ENCODE peak calls at places on chromosomes 12 and 14, in eight cellular contexts. B is epithelial cell of proximal tubule; K is T-helper 2 cell; J is midbrain; L is mammary epithelial cell; R is activated gamma-delta T cell treated with anti-CD3 and anti-CD28 coated beads, Interleukin-2, amount 50 U/mL, for 16 hours; Q is left cardiac atrium; M is HL-60. Y is an unnamed sample.

GRCh38 chr12:65335021-65335714 is 56.7 kb downstream of the MSRB3 start:
- DNase-seq in J (no peak), B (peak; percentile 77), Q (peak; percentile 45), M (peak; percentile 10), K (no peak), R (no peak), L (peak; percentile 59), Y (no peak)

GRCh38 chr14:64696355-64696844 is 7.8 kb upstream of the PLEKHG3 start:
- DNase-seq in L (no peak), K (no peak), B (peak; percentile 77), J (peak; percentile 17), R (no peak), M (no peak), Q (no peak), Y (no peak)

GRCh38 chr14:49768301-49769121 is 558 bp downstream of the KLHDC2 start:
- DNase-seq in M (peak; percentile 24), J (peak; percentile 48), K (peak; percentile 69), R (peak; percentile 57), Q (peak; percentile 53), L (peak; percentile 74), B (no peak), Y (peak; percentile 25)

GRCh38 chr12:119781804-119782203 is 95.3 kb downstream of the CIT start:
- DNase-seq in K (no peak), J (no peak), Q (no peak), R (no peak), B (no peak), L (no peak), M (no peak), Y (no peak)

GRCh38 chr12:123532808-123533649 is 490 bp downstream of the RILPL1 start:
- DNase-seq in B (no peak), M (no peak), R (no peak), K (no peak), L (peak; percentile 48), Q (peak; percentile 68), J (peak; percentile 20), Y (no peak)

GRCh38 chr12:5088586-5089264 is 45.0 kb downstream of the KCNA5 start:
- DNase-seq in M (no peak), R (no peak), Q (peak; percentile 38), L (no peak), J (no peak), K (no peak), B (no peak), Y (no peak)

GRCh38 chr14:74589291-74589879 is 22.7 kb downstream of the LTBP2 start:
- DNase-seq in B (no peak), K (no peak), M (no peak), Q (no peak), J (no peak), R (no peak), L (peak; percentile 63), Y (no peak)

GRCh38 chr12:5524769-5525436 is 93.0 kb downstream of the NTF3 start:
- DNase-seq in J (no peak), R (no peak), L (no peak), K (no peak), Q (no peak), B (no peak), M (no peak), Y (no peak)

GRCh38 chr12:71124833-71125460 is 32.9 kb downstream of the TSPAN8 start:
- DNase-seq in R (no peak), Q (no peak), K (no peak), M (no peak), J (no peak), B (no peak), L (no peak), Y (no peak)

GRCh38 chr14:97039717-97040363 is 242.7 kb downstream of the VRK1 start:
- DNase-seq in R (no peak), K (no peak), M (no peak), B (no peak), J (no peak), L (no peak), Q (no peak), Y (no peak)

GRCh38 chr12:100142851-100143559 is at the start of gene BLTP3B:
- DNase-seq in R (peak; percentile 85), J (peak; percentile 87), L (peak; percentile 69), B (no peak), Q (peak; percentile 93), M (peak; percentile 68), K (peak; percentile 73), Y (no peak)

GRCh38 chr12:75155962-75156361 is 53.7 kb downstream of the KCNC2 start:
- DNase-seq in L (no peak), K (no peak), J (no peak), B (no peak), Q (no peak), M (no peak), R (no peak), Y (no peak)

GRCh38 chr12:82015623-82016347 is 256.6 kb upstream of the PPFIA2 start:
- DNase-seq in Q (no peak), K (no peak), L (no peak), M (no peak), J (no peak), B (peak; percentile 94), R (no peak), Y (no peak)

GRCh38 chr14:95597784-95598204 is 62.9 kb downstream of the GLRX5 start:
- DNase-seq in K (no peak), J (peak; percentile 12), M (no peak), L (peak; percentile 21), B (no peak), R (no peak), Q (no peak), Y (no peak)

GRCh38 chr12:65192963-65193516 is 23.7 kb downstream of the LEMD3 start:
- DNase-seq in B (no peak), M (no peak), R (no peak), L (no peak), J (no peak), Q (no peak), K (no peak), Y (no peak)